ENCODE peak calls at places on chromosomes 11 and 22, in six cellular contexts. E, B, S, Y, H and X are unnamed samples.

GRCh38 chr11:8867035-8867434 is 44.0 kb upstream of the AKIP1 start:
- DNase-seq in E (no peak), Y (no peak), S (no peak), B (no peak), H (no peak), X (no peak)

GRCh38 chr11:22042081-22042480 is 150.8 kb upstream of the ANO5 start:
- DNase-seq in B (no peak), E (no peak), Y (no peak), H (no peak), S (no peak), X (no peak)

GRCh38 chr11:35049906-35050531 is 89.0 kb upstream of the CD44 start:
- DNase-seq in H (no peak), B (no peak), Y (no peak), S (no peak), E (no peak), X (no peak)

GRCh38 chr11:123188508-123189165 is 6.4 kb downstream of the CLMP start:
- DNase-seq in B (peak), E (peak), Y (no peak), H (peak), S (no peak), X (peak)

GRCh38 chr11:3146612-3147256 is 18.4 kb downstream of the OSBPL5 start:
- DNase-seq in S (no peak), E (peak), H (no peak), B (no peak), Y (no peak), X (no peak)

GRCh38 chr11:20113147-20113435 is 47.2 kb downstream of the DBX1 start:
- DNase-seq in B (no peak), S (no peak), E (no peak), H (no peak), Y (no peak), X (no peak)

GRCh38 chr22:30267382-30268302 is 991 bp upstream of the OSM start:
- DNase-seq in S (no peak), E (no peak), Y (no peak), H (no peak), B (no peak), X (no peak)

GRCh38 chr11:15768321-15768720 is 588.0 kb downstream of the SOX6 start:
- DNase-seq in S (no peak), H (no peak), Y (no peak), B (no peak), E (no peak), X (no peak)

GRCh38 chr22:17665248-17665647 is 26.7 kb downstream of the BCL2L13 start:
- DNase-seq in Y (no peak), S (no peak), B (no peak), H (no peak), E (no peak), X (no peak)

GRCh38 chr22:48651036-48651890 is 1176.4 kb downstream of the BRD1 start:
- DNase-seq in E (no peak), Y (no peak), S (no peak), B (no peak), H (no peak), X (no peak)

GRCh38 chr11:47788181-47788580 is 21.0 kb upstream of the FNBP4 start:
- DNase-seq in S (no peak), E (no peak), H (no peak), Y (no peak), B (no peak), X (no peak)

DNA sequence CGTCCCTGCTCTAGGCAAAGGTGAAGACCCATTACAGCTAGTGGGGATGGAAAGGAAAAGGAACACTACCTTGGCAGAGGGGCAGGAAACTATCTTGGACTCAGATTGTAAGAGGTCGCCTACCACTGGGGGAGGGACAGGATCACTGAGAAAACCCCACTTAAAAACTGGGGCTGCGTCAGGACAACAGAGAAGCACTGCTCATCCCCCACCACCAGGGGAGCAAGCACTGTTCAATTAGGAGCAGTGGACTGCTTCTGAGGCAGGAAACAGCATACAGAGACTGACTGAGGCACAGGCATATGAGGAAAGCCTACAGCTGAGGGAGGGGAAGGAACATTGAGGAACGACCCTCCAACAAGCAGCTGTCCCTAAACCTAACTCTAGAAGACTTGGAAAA is 20.8 kb upstream of the DLAT start:
- DNase-seq in Y (no peak), B (peak), H (no peak), S (no peak), E (no peak), X (no peak)
- TF ChIP-seq CTCF in Y (no peak), B (peak), H (peak), S (no peak), E (no peak), X (peak)

DNA sequence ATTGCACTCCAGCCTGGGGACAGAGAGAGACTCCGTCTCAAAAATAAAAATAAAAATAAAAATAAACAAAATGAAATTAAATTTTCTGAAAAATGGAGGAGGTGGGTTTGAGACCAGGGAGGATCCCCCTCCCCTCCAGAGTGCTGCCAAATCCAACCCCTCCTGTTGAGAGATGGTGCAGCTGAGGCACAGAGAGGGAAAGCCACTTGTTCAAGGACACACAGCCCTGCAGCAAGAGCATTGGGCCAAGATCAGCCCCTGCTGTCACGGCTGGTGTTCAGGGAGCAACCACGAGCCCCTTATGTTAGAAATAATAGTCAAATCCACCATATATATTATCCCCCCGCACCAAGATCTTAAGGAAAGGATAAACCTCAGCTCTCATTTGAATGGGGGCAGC is 2.7 kb downstream of the MYO18B start:
- DNase-seq in B (no peak), S (no peak), Y (no peak), H (no peak), E (no peak), X (no peak)
- H3K4me3 ChIP-seq in B (no peak), S (no peak), Y (no peak), H (no peak), E (no peak), X (no peak)

GRCh38 chr11:87422566-87422965 is 384.8 kb downstream of the TMEM135 start:
- DNase-seq in E (no peak), S (no peak), Y (no peak), H (no peak), B (peak), X (no peak)
- TF ChIP-seq CTCF in E (no peak), S (no peak), Y (no peak), H (no peak), B (no peak), X (no peak)

GRCh38 chr22:35616043-35616442 is 1.1 kb downstream of the MB start:
- DNase-seq in S (no peak), B (no peak), Y (no peak), E (no peak), H (no peak), X (no peak)
- H3K4me3 ChIP-seq in S (no peak), B (no peak), Y (no peak), E (no peak), H (no peak), X (no peak)

GRCh38 chr11:1458340-1459218 is 28.0 kb downstream of the MOB2 start:
- DNase-seq in S (peak), H (peak), Y (peak), E (no peak), B (peak), X (no peak)
- TF ChIP-seq CTCF in S (peak), H (peak), Y (no peak), E (peak), B (peak), X (peak)

GRCh38 chr11:18705651-18706281 is 7.2 kb downstream of the TMEM86A start:
- DNase-seq in S (no peak), B (no peak), Y (peak), E (no peak), H (no peak), X (no peak)

GRCh38 chr11:18704698-18705097 is 6.1 kb downstream of the TMEM86A start:
- DNase-seq in S (no peak), B (no peak), Y (no peak), E (no peak), H (no peak), X (no peak)

GRCh38 chr11:18704045-18704645 is 5.6 kb downstream of the TMEM86A start:
- DNase-seq in H (no peak), S (no peak), Y (no peak), E (no peak), B (no peak), X (no peak)

GRCh38 chr11:18707811-18708340 is 9.3 kb downstream of the TMEM86A start:
- DNase-seq in B (no peak), Y (no peak), S (no peak), H (no peak), E (no peak), X (no peak)

GRCh38 chr11:18706330-18707243 is 8.0 kb downstream of the TMEM86A start:
- DNase-seq in Y (peak), S (no peak), E (no peak), B (no peak), H (no peak), X (no peak)
- H3K4me3 ChIP-seq in Y (peak), S (peak), E (peak), B (no peak), H (no peak), X (peak)

DNA sequence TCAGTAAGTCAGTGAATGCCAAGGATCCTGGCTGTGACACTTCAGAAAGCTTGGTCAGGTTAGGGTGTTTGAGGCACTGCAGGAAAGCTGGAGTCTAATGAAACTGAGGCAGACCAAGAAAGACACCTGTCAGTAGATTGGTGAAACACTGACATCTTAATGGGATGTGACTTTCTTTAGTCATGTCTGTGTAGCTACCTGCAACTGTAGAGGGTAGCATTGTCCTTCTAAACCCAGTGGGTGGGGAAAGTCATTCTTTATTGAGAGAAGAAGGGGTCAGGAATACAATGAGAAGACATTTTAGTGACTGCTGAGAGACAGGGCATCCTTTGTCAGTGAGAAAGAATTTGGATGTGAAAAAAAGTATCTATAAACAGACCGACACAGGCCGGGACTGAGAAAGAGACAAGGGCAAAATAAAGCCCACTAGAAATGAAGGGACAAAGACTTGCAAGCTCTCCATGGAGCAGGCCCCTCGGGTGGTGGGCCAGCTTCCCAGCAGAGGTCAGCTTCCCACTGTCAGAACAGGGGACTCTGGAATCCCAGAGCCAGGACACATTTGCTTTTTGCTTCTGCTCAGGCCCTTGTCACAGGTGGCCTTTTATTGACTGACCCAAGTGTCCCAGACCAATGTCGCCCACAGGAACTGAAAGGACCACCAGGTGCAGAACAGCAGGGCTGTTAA is 213.0 kb downstream of the TENM4 start:
- DNase-seq in E (no peak), H (peak), S (no peak), B (no peak), Y (no peak), X (no peak)
- TF ChIP-seq CTCF in E (peak), H (peak), S (no peak), B (no peak), Y (no peak), X (no peak)

GRCh38 chr11:36233226-36233625 is 56.0 kb downstream of the COMMD9 start:
- DNase-seq in H (no peak), S (no peak), E (peak), B (no peak), Y (no peak), X (no peak)

GRCh38 chr11:36234825-36235224 is 54.4 kb downstream of the COMMD9 start:
- DNase-seq in E (no peak), B (no peak), H (no peak), Y (no peak), S (no peak), X (no peak)

GRCh38 chr11:36228689-36229088 is 60.5 kb downstream of the COMMD9 start:
- DNase-seq in E (no peak), S (no peak), B (no peak), Y (no peak), H (no peak), X (no peak)

GRCh38 chr11:36229091-36229490 is 60.1 kb downstream of the COMMD9 start:
- DNase-seq in H (no peak), S (no peak), E (no peak), Y (no peak), B (no peak), X (no peak)

GRCh38 chr11:36231300-36231699 is 57.9 kb downstream of the COMMD9 start:
- DNase-seq in E (peak), S (no peak), H (no peak), Y (no peak), B (peak), X (no peak)
- H3K4me3 ChIP-seq in E (no peak), S (no peak), H (no peak), Y (no peak), B (no peak), X (no peak)

GRCh38 chr11:18248561-18248960 is at the start of gene SAA2:
- DNase-seq in S (no peak), E (no peak), Y (no peak), H (no peak), B (no peak), X (no peak)

GRCh38 chr11:18254781-18255361 is 6.4 kb upstream of the SAA2 start:
- DNase-seq in B (no peak), E (no peak), H (no peak), S (no peak), Y (no peak), X (no peak)

GRCh38 chr11:18253778-18254338 is 5.4 kb upstream of the SAA2 start:
- DNase-seq in E (no peak), Y (no peak), B (no peak), H (no peak), S (no peak), X (no peak)

GRCh38 chr11:18253222-18253621 is 4.8 kb upstream of the SAA2 start:
- DNase-seq in Y (no peak), S (no peak), H (no peak), E (no peak), B (no peak), X (no peak)
- TF ChIP-seq CTCF in Y (no peak), S (no peak), H (no peak), E (no peak), B (no peak), X (no peak)

GRCh38 chr22:42444060-42444904 is 12.1 kb upstream of the NFAM1 start:
- DNase-seq in Y (peak), H (peak), B (peak), E (peak), S (peak), X (peak)
- H3K4me3 ChIP-seq in Y (peak), H (peak), B (peak), E (peak), S (peak), X (peak)